ENCODE peak calls at places on chromosome 6, in five cellular contexts. P is aorta, S is heart left ventricle, R is Caco-2, M is HepG2. Q is an unnamed sample. For H3K4me1, the result is how much of the 10 kb centered on the place peaks cover.

GRCh38 chr6:152642578-152643375 is 5.6 kb upstream of the SYNE1 start:
- DNase-seq in R (peak), S (peak), M (peak), P (no peak), Q (no peak)

GRCh38 chr6:104003803-104004516 is 855.8 kb downstream of the HACE1 start:
- DNase-seq in P (no peak), M (peak), S (no peak), R (no peak), Q (peak)

GRCh38 chr6:135630789-135631376 is 133.3 kb upstream of the AHI1 start:
- DNase-seq in S (no peak), M (no peak), R (no peak), P (no peak), Q (no peak)

GRCh38 chr6:55679503-55679902 is 100.5 kb upstream of the HMGCLL1 start:
- DNase-seq in R (no peak), M (no peak), S (no peak), P (no peak), Q (no peak)

GRCh38 chr6:116948535-116949304 is 71.7 kb downstream of the RFX6 start:
- DNase-seq in M (peak), S (no peak), R (no peak), P (no peak), Q (no peak)

GRCh38 chr6:24117016-24117415 is 9.0 kb upstream of the NRSN1 start:
- DNase-seq in S (no peak), P (no peak), R (no peak), M (no peak), Q (no peak)

GRCh38 chr6:35415065-35415880 is 36.9 kb upstream of the FANCE start:
- DNase-seq in P (peak), M (peak), R (peak), S (peak), Q (no peak)

GRCh38 chr6:92989656-92990055 is 429.7 kb downstream of the EPHA7 start:
- DNase-seq in M (no peak), P (no peak), S (no peak), R (no peak), Q (no peak)

GRCh38 chr6:128822271-128822670 is 60.7 kb upstream of the LAMA2 start:
- DNase-seq in S (no peak), R (no peak), P (no peak), M (no peak), Q (no peak)

GRCh38 chr6:10643214-10643641 is 51.2 kb downstream of the C6orf52 start:
- DNase-seq in M (no peak), S (no peak), R (no peak), P (no peak), Q (no peak)

GRCh38 chr6:105458552-105458951 is 55.7 kb upstream of the PREP start:
- DNase-seq in S (no peak), M (no peak), P (no peak), R (no peak), Q (no peak)

GRCh38 chr6:33613794-33614166 is 7.3 kb upstream of the ITPR3 start:
- DNase-seq in M (no peak), R (no peak), S (no peak), P (no peak), Q (no peak)

GRCh38 chr6:104957301-104958177 is 632 bp downstream of the LIN28B start:
- DNase-seq in M (peak), R (no peak), S (no peak), P (no peak), Q (no peak)

GRCh38 chr6:4658486-4658885 is 117.7 kb upstream of the CDYL start:
- DNase-seq in R (no peak), S (no peak), P (no peak), M (no peak), Q (no peak)

GRCh38 chr6:159821726-159822125 is 21.6 kb downstream of the PNLDC1 start:
- DNase-seq in S (no peak), M (no peak), P (no peak), R (no peak), Q (no peak)

GRCh38 chr6:10395171-10395945 is 19.5 kb downstream of the TFAP2A start:
- DNase-seq in R (no peak), P (no peak), M (no peak), S (no peak), Q (no peak)

GRCh38 chr6:89966250-89966588 is 72.0 kb downstream of the GJA10 start:
- DNase-seq in R (no peak), P (no peak), M (no peak), S (no peak), Q (no peak)

GRCh38 chr6:2480267-2480966 is 235.0 kb upstream of the GMDS start:
- DNase-seq in M (no peak), R (no peak), P (no peak), S (peak), Q (no peak)

DNA sequence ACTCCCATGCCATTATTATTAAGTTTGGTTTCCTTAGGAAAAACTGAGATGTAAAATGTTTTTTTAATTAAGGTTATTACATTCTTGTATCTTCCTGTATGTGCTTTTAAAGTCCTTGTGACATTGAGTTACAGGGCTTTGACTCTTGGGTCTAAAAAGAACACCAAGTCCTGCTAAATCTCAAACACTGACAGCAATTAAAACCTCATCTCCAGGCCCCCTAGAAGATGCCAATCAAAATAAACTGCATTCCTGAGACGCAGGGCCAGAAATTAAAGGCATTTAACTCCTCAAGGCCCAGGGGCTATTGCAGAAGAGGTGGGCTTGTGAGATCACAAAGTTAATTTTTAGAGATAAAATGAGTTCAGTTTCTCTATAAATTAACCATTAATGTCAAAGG is 145.7 kb upstream of the CARMIL1 start:
- DNase-seq in P (no peak), M (no peak), S (no peak), R (no peak), Q (no peak)
- H3K4me3 ChIP-seq in P (no peak), M (no peak), S (peak), R (no peak), Q (no peak)

GRCh38 chr6:158796353-158796752 is 22.8 kb downstream of the EZR start:
- DNase-seq in P (no peak), R (no peak), M (no peak), S (no peak), Q (no peak)
- H3K4me1 ChIP-seq in P (under half), R (under half), M (half or more), S (under half), Q (under half)

GRCh38 chr6:106528521-106528920 is 100.8 kb downstream of the RTN4IP1 start:
- DNase-seq in R (no peak), M (no peak), P (no peak), S (no peak), Q (no peak)
- H3K4me3 ChIP-seq in R (no peak), M (no peak), P (no peak), S (no peak), Q (no peak)

GRCh38 chr6:51893356-51893755 is 194.1 kb downstream of the PKHD1 start:
- DNase-seq in M (no peak), R (no peak), S (no peak), P (no peak), Q (no peak)

GRCh38 chr6:51887859-51888258 is 199.6 kb downstream of the PKHD1 start:
- DNase-seq in S (no peak), R (no peak), M (no peak), P (no peak), Q (no peak)

GRCh38 chr6:51891784-51892183 is 195.6 kb downstream of the PKHD1 start:
- DNase-seq in M (no peak), S (no peak), P (no peak), R (no peak), Q (no peak)

GRCh38 chr6:51892339-51892738 is 195.1 kb downstream of the PKHD1 start:
- DNase-seq in M (peak), P (no peak), S (no peak), R (no peak), Q (no peak)

GRCh38 chr6:51892750-51893149 is 194.7 kb downstream of the PKHD1 start:
- DNase-seq in S (no peak), M (no peak), R (no peak), P (no peak), Q (no peak)
- H3K4me1 ChIP-seq in S (under half), M (under half), R (under half), P (under half), Q (under half)

GRCh38 chr6:111971866-111972532 is 81.9 kb upstream of the CCN6 start:
- DNase-seq in S (no peak), P (no peak), R (no peak), M (no peak), Q (no peak)
- H3K4me3 ChIP-seq in S (no peak), P (no peak), R (no peak), M (no peak), Q (no peak)

Q was measured in iPS DF 6.9.